ENCODE peak calls at places on chromosome 6, in four cellular contexts. One of them, this sample, is unnamed.

GRCh38 chr6:1001655-1002349 is 308.9 kb upstream of the EXOC2 start:
- DNase-seq in HepG2: no peak
- DNase-seq in A549: no peak
- DNase-seq in GM12878: peak
- DNase-seq in this sample: no peak

GRCh38 chr6:169971951-169972651 is 220.7 kb downstream of the ERMARD start:
- DNase-seq in GM12878: no peak
- DNase-seq in A549: no peak
- DNase-seq in HepG2: no peak
- DNase-seq in this sample: peak

GRCh38 chr6:127415096-127415495 is 44.1 kb downstream of the KIAA0408 start:
- DNase-seq in A549: no peak
- DNase-seq in GM12878: no peak
- DNase-seq in HepG2: no peak
- DNase-seq in this sample: no peak

GRCh38 chr6:67248077-67248476 is 1387.0 kb upstream of the ADGRB3 start:
- DNase-seq in HepG2: no peak
- DNase-seq in GM12878: no peak
- DNase-seq in A549: no peak
- DNase-seq in this sample: no peak

GRCh38 chr6:124683507-124683906 is 278.7 kb upstream of the RNF217 start:
- DNase-seq in HepG2: no peak
- DNase-seq in A549: no peak
- DNase-seq in GM12878: no peak
- DNase-seq in this sample: no peak

GRCh38 chr6:125806813-125807212 is 16.1 kb downstream of the NCOA7 start:
- DNase-seq in A549: no peak
- DNase-seq in HepG2: no peak
- DNase-seq in GM12878: no peak
- DNase-seq in this sample: no peak

GRCh38 chr6:74597266-74597665 is 608.6 kb downstream of the COL12A1 start:
- DNase-seq in GM12878: no peak
- DNase-seq in A549: no peak
- DNase-seq in HepG2: no peak
- DNase-seq in this sample: no peak

GRCh38 chr6:136889271-136890193 is 32.6 kb upstream of the SLC35D3 start:
- DNase-seq in GM12878: no peak
- DNase-seq in HepG2: peak
- DNase-seq in A549: peak
- DNase-seq in this sample: no peak

GRCh38 chr6:84804720-84805119 is 40.3 kb upstream of the TBX18 start:
- DNase-seq in GM12878: no peak
- DNase-seq in HepG2: no peak
- DNase-seq in A549: no peak
- DNase-seq in this sample: no peak

GRCh38 chr6:71015392-71015791 is 58.5 kb upstream of the B3GAT2 start:
- DNase-seq in A549: no peak
- DNase-seq in GM12878: no peak
- DNase-seq in HepG2: no peak
- DNase-seq in this sample: no peak

GRCh38 chr6:79077680-79078056 is 386 bp downstream of the PHIP start:
- DNase-seq in GM12878: no peak
- DNase-seq in A549: no peak
- DNase-seq in HepG2: no peak
- DNase-seq in this sample: peak

GRCh38 chr6:156776470-156776840 is 723 bp upstream of the ARID1B start:
- DNase-seq in A549: peak
- DNase-seq in GM12878: no peak
- DNase-seq in HepG2: peak
- DNase-seq in this sample: peak

GRCh38 chr6:109767961-109768360 is 76.9 kb downstream of the FIG4 start:
- DNase-seq in A549: no peak
- DNase-seq in GM12878: no peak
- DNase-seq in HepG2: no peak
- DNase-seq in this sample: no peak

GRCh38 chr6:114874384-114874783 is 531.6 kb upstream of the HS3ST5 start:
- DNase-seq in A549: no peak
- DNase-seq in HepG2: no peak
- DNase-seq in GM12878: no peak
- DNase-seq in this sample: no peak

GRCh38 chr6:85364354-85364753 is 85.5 kb upstream of the NT5E start:
- DNase-seq in GM12878: no peak
- DNase-seq in HepG2: no peak
- DNase-seq in A549: peak
- DNase-seq in this sample: no peak

GRCh38 chr6:104710543-104711335 is 149.0 kb downstream of the HACE1 start:
- DNase-seq in A549: no peak
- DNase-seq in GM12878: no peak
- DNase-seq in HepG2: no peak
- DNase-seq in this sample: no peak

GRCh38 chr6:117345292-117345610 is 79.9 kb downstream of the VGLL2 start:
- DNase-seq in HepG2: no peak
- DNase-seq in A549: no peak
- DNase-seq in GM12878: no peak
- DNase-seq in this sample: no peak

GRCh38 chr6:101380861-101381630 is 12.5 kb upstream of the GRIK2 start:
- DNase-seq in GM12878: no peak
- DNase-seq in HepG2: no peak
- DNase-seq in A549: no peak
- DNase-seq in this sample: no peak

GRCh38 chr6:20763311-20763710 is 229.1 kb downstream of the CDKAL1 start:
- DNase-seq in GM12878: no peak
- DNase-seq in HepG2: no peak
- DNase-seq in A549: no peak
- DNase-seq in this sample: no peak

GRCh38 chr6:143962644-143962929 is 45.5 kb downstream of the PLAGL1 start:
- DNase-seq in HepG2: no peak
- DNase-seq in GM12878: no peak
- DNase-seq in A549: no peak
- DNase-seq in this sample: no peak

GRCh38 chr6:15464211-15464725 is 198.6 kb downstream of the DTNBP1 start:
- DNase-seq in GM12878: no peak
- DNase-seq in HepG2: peak
- DNase-seq in A549: peak
- DNase-seq in this sample: no peak

GRCh38 chr6:143884161-143884560 is 19.9 kb downstream of the ZC2HC1B start:
- DNase-seq in HepG2: no peak
- DNase-seq in A549: no peak
- DNase-seq in GM12878: no peak
- DNase-seq in this sample: no peak

GRCh38 chr6:79841577-79842381 is 105.6 kb downstream of the ELOVL4 start:
- DNase-seq in HepG2: no peak
- DNase-seq in A549: no peak
- DNase-seq in GM12878: no peak
- DNase-seq in this sample: no peak

GRCh38 chr6:155340464-155341129 is 26.3 kb upstream of the TFB1M start:
- DNase-seq in A549: peak
- DNase-seq in GM12878: no peak
- DNase-seq in HepG2: peak
- DNase-seq in this sample: no peak

GRCh38 chr6:143941852-143942627 is 66.0 kb downstream of the PLAGL1 start:
- DNase-seq in A549: peak
- DNase-seq in HepG2: peak
- DNase-seq in GM12878: no peak
- DNase-seq in this sample: peak

GRCh38 chr6:133817460-133818047 is 71.4 kb upstream of the TCF21 start:
- DNase-seq in GM12878: no peak
- DNase-seq in A549: no peak
- DNase-seq in HepG2: peak
- DNase-seq in this sample: peak

GRCh38 chr6:63904844-63905243 is 269.2 kb downstream of the PHF3 start:
- DNase-seq in GM12878: no peak
- DNase-seq in A549: no peak
- DNase-seq in HepG2: no peak
- DNase-seq in this sample: no peak

GRCh38 chr6:152099816-152100618 is 292.5 kb downstream of the ESR1 start:
- DNase-seq in GM12878: no peak
- DNase-seq in A549: no peak
- DNase-seq in HepG2: no peak
- DNase-seq in this sample: no peak

GRCh38 chr6:14882394-14883073 is 363.3 kb upstream of the JARID2 start:
- DNase-seq in GM12878: no peak
- DNase-seq in A549: no peak
- DNase-seq in HepG2: no peak
- DNase-seq in this sample: no peak

DNA sequence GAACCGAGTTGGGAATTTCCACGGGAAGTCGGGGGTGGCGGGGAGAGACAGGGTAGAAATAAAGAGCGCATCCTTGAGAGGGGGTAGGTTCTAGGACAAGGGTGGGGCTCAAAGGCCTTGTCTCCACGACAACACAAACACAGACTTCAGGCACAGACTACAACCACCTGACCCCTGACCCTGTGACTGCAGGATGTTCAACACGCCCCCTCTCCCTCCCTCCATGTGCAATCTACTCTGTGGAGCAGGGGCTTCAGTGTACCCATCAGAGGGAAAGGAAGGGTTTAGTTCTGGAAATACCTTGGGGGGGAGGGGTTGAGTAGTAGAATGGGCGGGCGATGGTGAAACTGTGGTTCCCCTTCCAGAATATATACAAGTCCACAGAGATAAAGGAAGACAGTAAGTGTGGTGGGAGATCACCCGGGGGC is 651 bp upstream of the TAPBP start:
- DNase-seq in A549: peak
- DNase-seq in HepG2: peak
- DNase-seq in GM12878: no peak
- DNase-seq in this sample: peak
- TF ChIP-seq PBX3 in A549: no peak
- TF ChIP-seq PBX3 in HepG2: no peak
- TF ChIP-seq PBX3 in GM12878: no peak
- TF ChIP-seq PBX3 in this sample: no peak

GRCh38 chr6:42551202-42551601 is 12.6 kb upstream of the UBR2 start:
- DNase-seq in HepG2: no peak
- DNase-seq in A549: no peak
- DNase-seq in GM12878: no peak
- DNase-seq in this sample: no peak

GRCh38 chr6:42556462-42556861 is 7.4 kb upstream of the UBR2 start:
- DNase-seq in HepG2: no peak
- DNase-seq in GM12878: no peak
- DNase-seq in A549: no peak
- DNase-seq in this sample: no peak

GRCh38 chr6:42555477-42556457 is 8.1 kb upstream of the UBR2 start:
- DNase-seq in GM12878: no peak
- DNase-seq in HepG2: peak
- DNase-seq in A549: peak
- DNase-seq in this sample: no peak

GRCh38 chr6:42550277-42550676 is 13.6 kb upstream of the UBR2 start:
- DNase-seq in GM12878: no peak
- DNase-seq in HepG2: no peak
- DNase-seq in A549: no peak
- DNase-seq in this sample: no peak

DNA sequence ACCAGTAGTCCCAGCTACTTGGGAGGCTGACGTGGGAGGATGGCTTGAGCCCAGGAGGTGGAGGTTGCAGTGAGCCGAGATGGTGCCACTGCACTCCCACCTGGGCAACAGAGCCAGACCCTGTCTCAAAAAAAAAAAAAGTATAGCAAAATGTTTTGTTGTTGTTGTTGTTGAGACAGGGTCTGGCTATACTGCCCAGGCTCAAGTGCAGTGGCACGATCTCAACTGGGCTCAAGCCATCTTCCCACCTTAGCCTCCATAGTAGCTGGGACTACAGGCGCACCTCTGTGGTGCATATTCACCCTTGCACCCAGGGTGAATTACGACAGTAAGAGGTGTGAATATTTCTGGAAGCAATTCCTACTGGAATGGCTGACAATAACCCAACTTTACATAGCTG is 11.4 kb upstream of the UBR2 start:
- DNase-seq in A549: no peak
- DNase-seq in GM12878: no peak
- DNase-seq in HepG2: no peak
- DNase-seq in this sample: no peak
- TF ChIP-seq PBX3 in A549: no peak
- TF ChIP-seq PBX3 in GM12878: no peak
- TF ChIP-seq PBX3 in HepG2: no peak
- TF ChIP-seq PBX3 in this sample: no peak

DNA sequence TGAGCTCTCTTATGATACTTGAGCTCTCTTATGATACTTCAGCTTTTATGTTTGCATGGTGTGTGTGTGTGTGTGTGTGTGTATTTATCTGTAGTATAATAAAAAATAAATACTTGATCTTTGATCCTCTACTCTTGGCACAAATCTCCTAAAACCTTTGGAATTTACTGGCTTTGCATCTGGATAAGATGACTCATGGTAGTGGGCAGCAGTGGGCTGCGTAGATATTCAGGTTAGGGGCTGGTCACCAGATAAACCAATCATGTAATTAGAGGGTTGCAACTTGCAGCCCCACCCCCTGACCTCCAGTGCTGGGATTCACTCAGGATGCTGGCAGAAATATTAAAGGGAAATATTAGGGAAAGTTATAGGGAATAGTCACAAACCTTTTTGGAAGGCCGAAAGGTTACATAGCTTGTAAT is 151.9 kb upstream of the COL21A1 start:
- DNase-seq in GM12878: no peak
- DNase-seq in A549: peak
- DNase-seq in HepG2: peak
- DNase-seq in this sample: no peak
- TF ChIP-seq PBX3 in GM12878: no peak
- TF ChIP-seq PBX3 in A549: no peak
- TF ChIP-seq PBX3 in HepG2: no peak
- TF ChIP-seq PBX3 in this sample: no peak

GRCh38 chr6:28892525-28892924 is 31.3 kb downstream of the TRIM27 start:
- DNase-seq in GM12878: no peak
- DNase-seq in A549: no peak
- DNase-seq in HepG2: no peak
- DNase-seq in this sample: no peak

GRCh38 chr6:28896505-28897392 is 27.0 kb downstream of the TRIM27 start:
- DNase-seq in HepG2: peak
- DNase-seq in GM12878: no peak
- DNase-seq in A549: peak
- DNase-seq in this sample: peak

GRCh38 chr6:28895131-28895812 is 28.5 kb downstream of the TRIM27 start:
- DNase-seq in A549: peak
- DNase-seq in GM12878: peak
- DNase-seq in HepG2: peak
- DNase-seq in this sample: peak

GRCh38 chr6:28888097-28888496 is 35.7 kb downstream of the TRIM27 start:
- DNase-seq in GM12878: no peak
- DNase-seq in A549: no peak
- DNase-seq in HepG2: no peak
- DNase-seq in this sample: no peak

GRCh38 chr6:28893172-28893799 is 30.5 kb downstream of the TRIM27 start:
- DNase-seq in A549: no peak
- DNase-seq in HepG2: no peak
- DNase-seq in GM12878: no peak
- DNase-seq in this sample: no peak
- TF ChIP-seq PBX3 in A549: no peak
- TF ChIP-seq PBX3 in HepG2: no peak
- TF ChIP-seq PBX3 in GM12878: no peak
- TF ChIP-seq PBX3 in this sample: no peak

DNA sequence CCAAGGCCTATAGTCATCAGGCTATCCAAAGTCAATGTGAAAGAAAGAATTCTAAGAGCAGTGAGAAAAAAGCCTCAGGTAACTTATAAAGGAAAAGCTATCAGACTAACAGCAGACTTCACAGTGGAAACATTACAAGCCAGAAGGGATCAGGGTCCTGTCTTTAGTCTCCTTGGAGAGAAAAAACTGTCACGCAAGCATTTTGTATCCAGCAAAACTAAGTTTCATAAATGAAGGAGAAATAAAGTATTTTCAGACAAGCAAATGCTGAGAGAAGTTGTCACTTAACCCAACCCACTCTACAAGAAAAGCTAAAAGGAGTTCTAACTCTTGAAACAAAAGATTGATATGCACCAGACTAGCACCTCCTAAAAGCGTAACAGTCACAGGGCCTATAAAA is 28.1 kb downstream of the CITED2 start:
- DNase-seq in HepG2: no peak
- DNase-seq in GM12878: no peak
- DNase-seq in A549: no peak
- DNase-seq in this sample: no peak
- TF ChIP-seq PBX3 in HepG2: no peak
- TF ChIP-seq PBX3 in GM12878: no peak
- TF ChIP-seq PBX3 in A549: no peak
- TF ChIP-seq PBX3 in this sample: no peak